ENCODE peak calls at places on chromosomes 6 and 20, in eight cellular contexts. H, Y, M, X, R, T, O and E are unnamed samples.

GRCh38 chr6:106162926-106163325 is 76.8 kb downstream of the PRDM1 start:
- DNase-seq in H (no peak), X (no peak), Y (no peak), R (no peak), O (no peak), M (no peak), T (no peak), E (peak)

GRCh38 chr6:135568366-135568765 is 70.8 kb upstream of the AHI1 start:
- DNase-seq in H (no peak), T (no peak), M (peak), X (peak), O (no peak), R (no peak), Y (no peak), E (no peak)

GRCh38 chr6:150417899-150418824 is 49.4 kb downstream of the IYD start:
- DNase-seq in M (peak), Y (no peak), R (no peak), X (peak), H (peak), O (peak), T (no peak), E (peak)

GRCh38 chr6:135738646-135739045 is 112.9 kb upstream of the PDE7B start:
- DNase-seq in M (no peak), H (no peak), R (no peak), Y (no peak), T (no peak), O (no peak), X (no peak), E (no peak)

GRCh38 chr6:69976591-69977090 is 110.3 kb downstream of the COL19A1 start:
- DNase-seq in R (no peak), Y (no peak), O (no peak), T (no peak), M (no peak), H (no peak), X (no peak), E (no peak)

GRCh38 chr6:44725070-44725469 is 337.6 kb downstream of the CDC5L start:
- DNase-seq in T (no peak), O (no peak), M (no peak), H (no peak), X (no peak), R (no peak), Y (no peak), E (no peak)

GRCh38 chr6:29667158-29667557 is 10.3 kb downstream of the MOG start:
- DNase-seq in R (no peak), T (no peak), Y (no peak), X (no peak), O (no peak), M (no peak), H (no peak), E (no peak)

GRCh38 chr6:79450984-79451383 is 86.2 kb downstream of the LCA5 start:
- DNase-seq in R (no peak), O (no peak), T (no peak), M (no peak), X (no peak), H (no peak), Y (no peak), E (no peak)

GRCh38 chr6:10151144-10151915 is 263.5 kb downstream of the TFAP2A start:
- DNase-seq in X (no peak), Y (no peak), R (no peak), H (peak), M (no peak), O (peak), T (no peak), E (no peak)

GRCh38 chr6:160040527-160041264 is 71.8 kb downstream of the IGF2R start:
- DNase-seq in H (no peak), R (no peak), T (no peak), O (no peak), X (no peak), Y (no peak), M (no peak), E (no peak)

GRCh38 chr6:125207956-125208355 is 54.4 kb downstream of the TPD52L1 start:
- DNase-seq in O (no peak), X (no peak), R (no peak), H (no peak), T (no peak), Y (no peak), M (no peak), E (no peak)

GRCh38 chr20:57708694-57709673 is 831 bp downstream of the PMEPA1 start:
- DNase-seq in T (peak), H (no peak), M (no peak), X (peak), R (peak), Y (no peak), O (peak), E (no peak)

GRCh38 chr20:39986231-39986904 is 702.7 kb downstream of the MAFB start:
- DNase-seq in H (no peak), O (no peak), X (no peak), M (no peak), R (no peak), T (peak), Y (no peak), E (no peak)

GRCh38 chr20:22127587-22127986 is 422.1 kb downstream of the PAX1 start:
- DNase-seq in O (no peak), Y (no peak), M (no peak), R (no peak), X (no peak), H (no peak), T (no peak), E (no peak)

GRCh38 chr20:3218307-3218988 is 9.2 kb downstream of the ITPA start:
- DNase-seq in T (peak), R (no peak), M (peak), O (peak), H (peak), X (peak), Y (peak), E (peak)

GRCh38 chr6:108942556-108943492 is 94.6 kb downstream of the ARMC2 start:
- DNase-seq in H (no peak), O (no peak), T (no peak), M (peak), Y (peak), R (no peak), X (peak), E (peak)

GRCh38 chr6:123223461-123223860 is 227.4 kb downstream of the CLVS2 start:
- DNase-seq in Y (no peak), O (no peak), H (no peak), T (no peak), M (no peak), X (no peak), R (no peak), E (no peak)

GRCh38 chr20:9590189-9590588 is 75.8 kb downstream of the LAMP5 start:
- DNase-seq in O (peak), T (no peak), X (no peak), M (no peak), H (no peak), R (no peak), Y (no peak), E (no peak)

GRCh38 chr20:11989018-11989771 is 71.5 kb downstream of the BTBD3 start:
- DNase-seq in T (no peak), Y (no peak), R (no peak), X (no peak), H (no peak), M (no peak), O (no peak), E (no peak)

GRCh38 chr6:10369896-10370295 is 45.0 kb downstream of the TFAP2A start:
- DNase-seq in T (no peak), X (no peak), M (no peak), Y (no peak), O (no peak), R (no peak), H (no peak), E (no peak)

GRCh38 chr6:36791553-36792171 is 47.6 kb downstream of the CPNE5 start:
- DNase-seq in M (no peak), T (no peak), H (no peak), R (no peak), O (no peak), X (no peak), Y (no peak), E (no peak)

GRCh38 chr20:47038581-47039560 is 144.2 kb downstream of the EYA2 start:
- DNase-seq in T (peak), Y (no peak), M (peak), X (no peak), R (no peak), O (no peak), H (no peak), E (peak)

GRCh38 chr20:45174434-45175364 is at the start of gene PI3:
- DNase-seq in M (no peak), H (no peak), T (no peak), X (no peak), R (no peak), O (no peak), Y (no peak), E (no peak)

GRCh38 chr6:64889144-64889543 is 817.9 kb downstream of the EYS start:
- DNase-seq in M (no peak), T (no peak), Y (no peak), O (no peak), R (no peak), X (no peak), H (no peak), E (no peak)

GRCh38 chr6:144294016-144294415 is 8.9 kb downstream of the UTRN start:
- DNase-seq in H (no peak), M (no peak), O (no peak), T (no peak), X (no peak), Y (no peak), R (no peak), E (no peak)

GRCh38 chr20:13317439-13317838 is 96.4 kb downstream of the ISM1 start:
- DNase-seq in X (no peak), Y (no peak), R (no peak), H (no peak), T (no peak), M (no peak), O (no peak), E (no peak)

GRCh38 chr20:58547527-58548475 is 32.6 kb upstream of the APCDD1L start:
- DNase-seq in M (no peak), Y (no peak), O (no peak), R (no peak), X (no peak), T (no peak), H (no peak), E (no peak)

GRCh38 chr6:108115598-108116058 is 41.1 kb upstream of the OSTM1 start:
- DNase-seq in X (no peak), M (no peak), O (no peak), H (peak), R (no peak), T (peak), Y (no peak), E (peak)

GRCh38 chr6:41682056-41682477 is 43.8 kb downstream of the MDFI start:
- DNase-seq in M (peak), R (peak), Y (no peak), X (peak), O (peak), H (peak), T (peak), E (peak)

GRCh38 chr20:64238115-64238825 is 17.3 kb upstream of the PCMTD2 start:
- DNase-seq in H (no peak), Y (no peak), M (no peak), T (peak), R (no peak), X (no peak), O (no peak), E (no peak)

GRCh38 chr20:59435496-59435895 is 135.1 kb downstream of the EDN3 start:
- DNase-seq in H (no peak), M (no peak), O (no peak), R (no peak), X (no peak), Y (no peak), T (no peak), E (no peak)

GRCh38 chr6:53171605-53172467 is 23.2 kb upstream of the GCM1 start:
- DNase-seq in M (peak), Y (peak), H (peak), X (peak), R (peak), T (peak), O (peak), E (peak)

GRCh38 chr20:56412949-56413348 is 889 bp downstream of the CASS4 start:
- DNase-seq in T (no peak), O (no peak), X (peak), R (no peak), M (no peak), Y (no peak), H (no peak), E (no peak)

GRCh38 chr6:155152211-155153076 is 111.4 kb upstream of the CLDN20 start:
- DNase-seq in O (no peak), R (no peak), T (no peak), X (no peak), M (peak), H (no peak), Y (no peak), E (peak)

GRCh38 chr6:36663504-36664446 is 14.7 kb upstream of the CDKN1A start:
- DNase-seq in Y (no peak), T (no peak), H (no peak), M (no peak), X (no peak), O (no peak), R (no peak), E (no peak)

GRCh38 chr6:144223686-144224085 is 61.4 kb upstream of the UTRN start:
- DNase-seq in M (no peak), R (no peak), O (no peak), X (no peak), H (no peak), T (no peak), Y (no peak), E (no peak)

GRCh38 chr6:42727084-42727601 is 4.7 kb upstream of the PRPH2 start:
- DNase-seq in X (no peak), H (peak), R (no peak), T (peak), O (no peak), M (no peak), Y (no peak), E (no peak)

GRCh38 chr20:17571967-17572638 is 2.2 kb downstream of the DSTN start:
- DNase-seq in H (no peak), Y (no peak), T (no peak), X (no peak), O (peak), R (no peak), M (no peak), E (no peak)

GRCh38 chr6:112443666-112444065 is 96.5 kb downstream of the RFPL4B start:
- DNase-seq in M (no peak), H (no peak), Y (no peak), O (no peak), X (no peak), T (peak), R (no peak), E (no peak)